ENCODE peak calls at places on chromosomes 7 and 10, in six cellular contexts. X, R, J, W, T and C are unnamed samples.

GRCh38 chr10:102119417-102120141 is 589 bp downstream of the LDB1 start:
- DNase-seq in J (peak), W (peak), T (no peak), X (peak), R (peak), C (no peak)

GRCh38 chr7:47543659-47544058 is 38.3 kb downstream of the TNS3 start:
- DNase-seq in J (no peak), T (no peak), X (no peak), R (no peak), W (no peak), C (no peak)

GRCh38 chr7:44183386-44183785 is 5.9 kb downstream of the GCK start:
- DNase-seq in R (no peak), W (no peak), T (no peak), X (no peak), J (no peak), C (no peak)

GRCh38 chr10:101301111-101301731 is 52.7 kb upstream of the BTRC start:
- DNase-seq in R (no peak), J (peak), T (no peak), X (peak), W (no peak), C (no peak)

GRCh38 chr10:124417846-124418725 is 637 bp downstream of the OAT start:
- DNase-seq in R (peak), W (peak), J (peak), X (no peak), T (peak), C (peak)

GRCh38 chr10:25530306-25530705 is 355.5 kb downstream of the GPR158 start:
- DNase-seq in R (no peak), J (no peak), W (no peak), X (no peak), T (no peak), C (no peak)

GRCh38 chr7:24587853-24588252 is 14.6 kb downstream of the PALS2 start:
- DNase-seq in T (no peak), J (peak), R (peak), W (no peak), X (no peak), C (no peak)

GRCh38 chr7:98357751-98358161 is 43.1 kb downstream of the BAIAP2L1 start:
- DNase-seq in X (no peak), R (no peak), J (peak), T (no peak), W (no peak), C (no peak)

GRCh38 chr7:30478349-30479228 is at the start of gene NOD1:
- DNase-seq in T (peak), X (peak), J (peak), R (peak), W (peak), C (peak)

GRCh38 chr10:91590904-91591791 is 41.7 kb downstream of the PPP1R3C start:
- DNase-seq in J (peak), T (no peak), X (no peak), W (no peak), R (no peak), C (no peak)

GRCh38 chr10:88507380-88507779 is 75.7 kb downstream of the RNLS start:
- DNase-seq in J (no peak), W (no peak), R (no peak), T (no peak), X (no peak), C (no peak)

GRCh38 chr7:131072505-131073091 is 255.1 kb upstream of the MKLN1 start:
- DNase-seq in T (no peak), J (peak), W (no peak), R (no peak), X (peak), C (no peak)

GRCh38 chr7:9575716-9576115 is 1142.3 kb downstream of the NXPH1 start:
- DNase-seq in X (peak), R (no peak), T (no peak), J (no peak), W (no peak), C (no peak)

GRCh38 chr7:144048648-144049047 is at the start of gene OR2A5:
- DNase-seq in X (no peak), T (no peak), W (no peak), J (no peak), R (no peak), C (no peak)

GRCh38 chr7:155953781-155954549 is 141.7 kb upstream of the SHH start:
- DNase-seq in W (no peak), T (no peak), X (no peak), J (no peak), R (no peak), C (no peak)

GRCh38 chr10:115653473-115653872 is 560.3 kb downstream of the ATRNL1 start:
- DNase-seq in R (no peak), J (no peak), T (no peak), X (no peak), W (no peak), C (no peak)

GRCh38 chr7:23136216-23136615 is 30.6 kb downstream of the KLHL7 start:
- DNase-seq in X (no peak), W (no peak), J (peak), R (no peak), T (no peak), C (no peak)

GRCh38 chr10:22539579-22540160 is 174.7 kb downstream of the PIP4K2A start:
- DNase-seq in X (no peak), W (no peak), T (no peak), R (no peak), J (no peak), C (no peak)

GRCh38 chr10:2839081-2839725 is 228.1 kb upstream of the PFKP start:
- DNase-seq in R (no peak), J (peak), X (peak), T (no peak), W (no peak), C (no peak)

GRCh38 chr10:132120200-132120599 is 54.5 kb downstream of the JAKMIP3 start:
- DNase-seq in R (no peak), X (no peak), J (no peak), T (no peak), W (no peak), C (no peak)

GRCh38 chr10:67815571-67816059 is 22.4 kb downstream of the DNAJC12 start:
- DNase-seq in R (no peak), J (peak), X (peak), T (no peak), W (no peak), C (no peak)

GRCh38 chr10:125377368-125377767 is 217.0 kb upstream of the CTBP2 start:
- DNase-seq in T (no peak), X (no peak), R (no peak), W (no peak), J (peak), C (no peak)

GRCh38 chr10:94402204-94403033 is at the start of gene TBC1D12:
- DNase-seq in W (peak), X (peak), R (no peak), T (peak), J (peak), C (peak)

GRCh38 chr10:124142296-124142853 is 49.0 kb upstream of the CHST15 start:
- DNase-seq in T (no peak), J (no peak), X (no peak), W (peak), R (no peak), C (no peak)

GRCh38 chr7:90766814-90767564 is 170.9 kb downstream of the CDK14 start:
- DNase-seq in W (peak), X (no peak), T (no peak), R (no peak), J (peak), C (no peak)

GRCh38 chr7:54802841-54803240 is 43.8 kb upstream of the SEC61G start:
- DNase-seq in J (peak), T (no peak), W (no peak), X (no peak), R (no peak), C (no peak)

GRCh38 chr7:112937651-112938390 is 147.6 kb upstream of the TMEM168 start:
- DNase-seq in W (no peak), J (peak), T (no peak), X (no peak), R (no peak), C (no peak)

GRCh38 chr7:40880581-40880980 is 745.8 kb downstream of the SUGCT start:
- DNase-seq in J (peak), T (no peak), W (no peak), R (no peak), X (no peak), C (no peak)

GRCh38 chr7:93011351-93012294 is 106.2 kb downstream of the SAMD9 start:
- DNase-seq in W (no peak), R (no peak), J (peak), X (no peak), T (no peak), C (no peak)

GRCh38 chr10:14487511-14487909 is 156.8 kb upstream of the FRMD4A start:
- DNase-seq in T (no peak), R (no peak), W (no peak), X (peak), J (no peak), C (no peak)

GRCh38 chr10:14936584-14936983 is 17.3 kb downstream of the DCLRE1C start:
- DNase-seq in T (no peak), X (peak), W (no peak), J (peak), R (no peak), C (no peak)

GRCh38 chr7:27237735-27238334 is 4.8 kb upstream of the EVX1 start:
- DNase-seq in X (peak), J (peak), W (no peak), R (no peak), T (no peak), C (no peak)